ENCODE peak calls at places on chromosomes 3 and 15, in four cellular contexts. E, Z, U and N are unnamed samples.

GRCh38 chr15:56963719-56964118 is 45.3 kb downstream of the TCF12 start:
- DNase-seq in E (peak), Z (no peak), U (no peak), N (no peak)

GRCh38 chr3:73324203-73325155 is 263.0 kb downstream of the EBLN2 start:
- DNase-seq in E (no peak), Z (no peak), U (no peak), N (no peak)

GRCh38 chr3:107236661-107237375 is 140.4 kb upstream of the CCDC54 start:
- DNase-seq in E (no peak), Z (no peak), U (no peak), N (no peak)

GRCh38 chr3:49257187-49257586 is 19.8 kb downstream of the C3orf62 start:
- DNase-seq in E (no peak), Z (no peak), U (no peak), N (no peak)

GRCh38 chr3:194107126-194107525 is 28.8 kb upstream of the HES1 start:
- DNase-seq in E (no peak), Z (no peak), U (no peak), N (no peak)

GRCh38 chr3:104870276-104870675 is 496.4 kb upstream of the ALCAM start:
- DNase-seq in E (no peak), Z (no peak), U (no peak), N (no peak)

GRCh38 chr3:182486459-182486858 is 306.8 kb upstream of the ATP11B start:
- DNase-seq in E (no peak), Z (no peak), U (no peak), N (no peak)

GRCh38 chr3:171950373-171950772 is 89.0 kb upstream of the FNDC3B start:
- DNase-seq in E (no peak), Z (no peak), U (no peak), N (no peak)

GRCh38 chr15:98671060-98672008 is 23.0 kb downstream of the IGF1R start:
- DNase-seq in E (no peak), Z (no peak), U (no peak), N (no peak)

GRCh38 chr3:45778761-45779201 is 17.6 kb downstream of the SLC6A20 start:
- DNase-seq in E (no peak), Z (no peak), U (no peak), N (no peak)

GRCh38 chr3:147397911-147398809 is 8.2 kb downstream of the ZIC4 start:
- DNase-seq in E (no peak), Z (no peak), U (no peak), N (no peak)

GRCh38 chr3:183513046-183513706 is 42.3 kb downstream of the KLHL6 start:
- DNase-seq in E (peak), Z (no peak), U (no peak), N (no peak)

GRCh38 chr3:131730581-131730980 is 227.8 kb upstream of the MRPL3 start:
- DNase-seq in E (no peak), Z (no peak), U (no peak), N (no peak)

GRCh38 chr3:5567113-5567512 is 379.6 kb downstream of the EDEM1 start:
- DNase-seq in E (no peak), Z (no peak), U (no peak), N (no peak)

GRCh38 chr3:62940763-62941632 is 65.8 kb upstream of the CADPS start:
- DNase-seq in E (no peak), Z (no peak), U (no peak), N (no peak)

GRCh38 chr3:73192036-73192738 is 130.7 kb downstream of the EBLN2 start:
- DNase-seq in E (no peak), Z (peak), U (no peak), N (no peak)

GRCh38 chr15:83653639-83654378 is at the start of gene ADAMTSL3:
- DNase-seq in E (no peak), Z (no peak), U (peak), N (no peak)

GRCh38 chr15:51255533-51255932 is 82.9 kb downstream of the CYP19A1 start:
- DNase-seq in E (no peak), Z (no peak), U (no peak), N (no peak)